ENCODE peak calls at places on chromosomes 16 and 17, in nine cellular contexts. One of them, this sample, is unnamed.

GRCh38 chr17:27547301-27547683 is 83.7 kb upstream of the LGALS9 start:
- DNase-seq in PC-3: no peak
- DNase-seq in HCT116: no peak
- DNase-seq in hepatocyte: no peak
- DNase-seq in GM23338: no peak
- DNase-seq in GM23248: no peak
- DNase-seq in PC-9: no peak
- DNase-seq in Karpas-422: no peak
- DNase-seq in SK-N-SH: no peak
- DNase-seq in this sample: no peak

GRCh38 chr16:86941731-86942468 is 363.6 kb downstream of the FOXL1 start:
- DNase-seq in PC-3: no peak
- DNase-seq in HCT116: no peak
- DNase-seq in hepatocyte: no peak
- DNase-seq in GM23338: no peak
- DNase-seq in GM23248: no peak
- DNase-seq in PC-9: no peak
- DNase-seq in Karpas-422: no peak
- DNase-seq in SK-N-SH: no peak
- DNase-seq in this sample: no peak

GRCh38 chr17:80826955-80827645 is 164.5 kb upstream of the CHMP6 start:
- DNase-seq in PC-3: peak; percentile 96
- DNase-seq in HCT116: no peak
- DNase-seq in hepatocyte: peak; percentile 50
- DNase-seq in GM23338: no peak
- DNase-seq in GM23248: peak; percentile 100
- DNase-seq in PC-9: peak; percentile 70
- DNase-seq in Karpas-422: no peak
- DNase-seq in SK-N-SH: peak; percentile 73
- DNase-seq in this sample: no peak

GRCh38 chr16:19644877-19645276 is 73.2 kb downstream of the KNOP1 start:
- DNase-seq in PC-3: no peak
- DNase-seq in HCT116: no peak
- DNase-seq in hepatocyte: peak; percentile 29
- DNase-seq in GM23338: no peak
- DNase-seq in GM23248: no peak
- DNase-seq in PC-9: no peak
- DNase-seq in Karpas-422: no peak
- DNase-seq in SK-N-SH: peak; percentile 25
- DNase-seq in this sample: no peak

GRCh38 chr17:29591737-29592624 is 951 bp upstream of the ANKRD13B start:
- DNase-seq in PC-3: peak; percentile 80
- DNase-seq in HCT116: peak; percentile 69
- DNase-seq in hepatocyte: peak; percentile 95
- DNase-seq in GM23338: peak; percentile 96
- DNase-seq in GM23248: peak; percentile 84
- DNase-seq in PC-9: peak; percentile 78
- DNase-seq in Karpas-422: peak; percentile 92
- DNase-seq in SK-N-SH: peak; percentile 96
- DNase-seq in this sample: peak; percentile 84

GRCh38 chr17:28078443-28079229 is 36.2 kb downstream of the NLK start:
- DNase-seq in PC-3: no peak
- DNase-seq in HCT116: no peak
- DNase-seq in hepatocyte: no peak
- DNase-seq in GM23338: no peak
- DNase-seq in GM23248: no peak
- DNase-seq in PC-9: no peak
- DNase-seq in Karpas-422: no peak
- DNase-seq in SK-N-SH: no peak
- DNase-seq in this sample: no peak

GRCh38 chr17:41793749-41794602 is 7.5 kb upstream of the JUP start:
- DNase-seq in PC-3: no peak
- DNase-seq in HCT116: no peak
- DNase-seq in hepatocyte: peak; percentile 69
- DNase-seq in GM23338: peak; percentile 93
- DNase-seq in GM23248: peak; percentile 16
- DNase-seq in PC-9: no peak
- DNase-seq in Karpas-422: no peak
- DNase-seq in SK-N-SH: no peak
- DNase-seq in this sample: no peak

GRCh38 chr17:66518677-66519076 is 216.3 kb downstream of the PRKCA start:
- DNase-seq in PC-3: no peak
- DNase-seq in HCT116: no peak
- DNase-seq in hepatocyte: no peak
- DNase-seq in GM23338: peak; percentile 33
- DNase-seq in GM23248: peak; percentile 27
- DNase-seq in PC-9: no peak
- DNase-seq in Karpas-422: no peak
- DNase-seq in SK-N-SH: peak; percentile 49
- DNase-seq in this sample: no peak

GRCh38 chr16:57112403-57113041 is 20.1 kb downstream of the CPNE2 start:
- DNase-seq in PC-3: no peak
- DNase-seq in HCT116: no peak
- DNase-seq in hepatocyte: no peak
- DNase-seq in GM23338: no peak
- DNase-seq in GM23248: no peak
- DNase-seq in PC-9: no peak
- DNase-seq in Karpas-422: no peak
- DNase-seq in SK-N-SH: no peak
- DNase-seq in this sample: no peak

GRCh38 chr17:32813021-32813420 is 63.9 kb downstream of the MYO1D start:
- DNase-seq in PC-3: peak; percentile 34
- DNase-seq in HCT116: no peak
- DNase-seq in hepatocyte: no peak
- DNase-seq in GM23338: no peak
- DNase-seq in GM23248: peak; percentile 89
- DNase-seq in PC-9: no peak
- DNase-seq in Karpas-422: no peak
- DNase-seq in SK-N-SH: no peak
- DNase-seq in this sample: no peak

GRCh38 chr17:38444151-38444550 is 15.9 kb downstream of the ARHGAP23 start:
- DNase-seq in PC-3: peak; percentile 69
- DNase-seq in HCT116: no peak
- DNase-seq in hepatocyte: peak; percentile 88
- DNase-seq in GM23338: peak; percentile 87
- DNase-seq in GM23248: peak; percentile 89
- DNase-seq in PC-9: no peak
- DNase-seq in Karpas-422: peak; percentile 82
- DNase-seq in SK-N-SH: peak; percentile 91
- DNase-seq in this sample: peak; percentile 74

GRCh38 chr17:43464046-43464445 is 19.7 kb upstream of the DHX8 start:
- DNase-seq in PC-3: no peak
- DNase-seq in HCT116: no peak
- DNase-seq in hepatocyte: no peak
- DNase-seq in GM23338: no peak
- DNase-seq in GM23248: no peak
- DNase-seq in PC-9: no peak
- DNase-seq in Karpas-422: no peak
- DNase-seq in SK-N-SH: no peak
- DNase-seq in this sample: no peak

GRCh38 chr17:43468746-43469544 is 14.8 kb upstream of the DHX8 start:
- DNase-seq in PC-3: peak; percentile 91
- DNase-seq in HCT116: peak; percentile 46
- DNase-seq in hepatocyte: peak; percentile 27
- DNase-seq in GM23338: no peak
- DNase-seq in GM23248: peak; percentile 98
- DNase-seq in PC-9: peak; percentile 97
- DNase-seq in Karpas-422: peak; percentile 37
- DNase-seq in SK-N-SH: no peak
- DNase-seq in this sample: no peak

GRCh38 chr17:43465049-43465448 is 18.7 kb upstream of the DHX8 start:
- DNase-seq in PC-3: no peak
- DNase-seq in HCT116: no peak
- DNase-seq in hepatocyte: no peak
- DNase-seq in GM23338: no peak
- DNase-seq in GM23248: no peak
- DNase-seq in PC-9: no peak
- DNase-seq in Karpas-422: no peak
- DNase-seq in SK-N-SH: no peak
- DNase-seq in this sample: no peak

GRCh38 chr17:43471801-43472200 is 12.0 kb upstream of the DHX8 start:
- DNase-seq in PC-3: no peak
- DNase-seq in HCT116: no peak
- DNase-seq in hepatocyte: no peak
- DNase-seq in GM23338: no peak
- DNase-seq in GM23248: no peak
- DNase-seq in PC-9: no peak
- DNase-seq in Karpas-422: peak; percentile 11
- DNase-seq in SK-N-SH: no peak
- DNase-seq in this sample: no peak

DNA sequence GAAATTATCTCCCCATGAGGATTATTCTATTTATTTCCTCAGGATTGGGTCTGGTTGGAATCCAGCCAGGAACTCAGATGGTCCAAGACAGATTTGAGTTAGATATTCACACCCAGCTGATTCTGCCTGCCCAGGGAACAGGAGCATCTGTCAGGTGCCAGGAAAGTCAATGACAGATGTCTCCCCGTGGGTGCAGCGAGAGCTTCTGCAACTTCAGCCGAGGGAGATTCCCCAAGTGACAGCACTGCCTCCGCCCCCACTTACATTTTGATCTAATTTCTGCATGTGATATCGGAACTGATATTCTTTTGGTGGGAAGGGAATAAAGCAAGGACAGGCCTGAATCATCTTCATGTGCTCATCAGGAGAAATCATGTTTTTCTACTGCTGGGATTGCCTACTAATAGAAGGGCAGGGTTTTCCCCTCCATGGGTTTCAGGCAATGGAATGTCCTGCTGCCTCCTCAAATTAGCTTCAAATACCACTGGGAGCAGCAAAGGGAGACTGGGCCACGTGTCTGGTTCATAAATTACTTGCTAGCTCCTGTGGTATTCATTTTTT is 15.7 kb upstream of the DHX8 start:
- DNase-seq in PC-3: no peak
- DNase-seq in HCT116: no peak
- DNase-seq in hepatocyte: no peak
- DNase-seq in GM23338: no peak
- DNase-seq in GM23248: peak; percentile 91
- DNase-seq in PC-9: no peak
- DNase-seq in Karpas-422: peak; percentile 23
- DNase-seq in SK-N-SH: no peak
- DNase-seq in this sample: no peak
- H3K9me2 ChIP-seq in PC-3: no peaks in the 10 kb centered on the region
- H3K9me2 ChIP-seq in HCT116: no peaks in the 10 kb centered on the region
- H3K9me2 ChIP-seq in hepatocyte: no peaks in the 10 kb centered on the region
- H3K9me2 ChIP-seq in GM23338: no peaks in the 10 kb centered on the region
- H3K9me2 ChIP-seq in GM23248: no peaks in the 10 kb centered on the region
- H3K9me2 ChIP-seq in PC-9: no peaks in the 10 kb centered on the region
- H3K9me2 ChIP-seq in Karpas-422: no peaks in the 10 kb centered on the region
- H3K9me2 ChIP-seq in SK-N-SH: no peaks in the 10 kb centered on the region
- H3K9me2 ChIP-seq in this sample: no peaks in the 10 kb centered on the region

GRCh38 chr16:59410451-59410850 is 676.3 kb upstream of the GOT2 start:
- DNase-seq in PC-3: no peak
- DNase-seq in HCT116: no peak
- DNase-seq in hepatocyte: no peak
- DNase-seq in GM23338: no peak
- DNase-seq in GM23248: no peak
- DNase-seq in PC-9: no peak
- DNase-seq in Karpas-422: no peak
- DNase-seq in SK-N-SH: no peak
- DNase-seq in this sample: no peak
- H3K9me2 ChIP-seq in PC-3: no peaks in the 10 kb centered on the region
- H3K9me2 ChIP-seq in HCT116: no peaks in the 10 kb centered on the region
- H3K9me2 ChIP-seq in hepatocyte: no peaks in the 10 kb centered on the region
- H3K9me2 ChIP-seq in GM23338: no peaks in the 10 kb centered on the region
- H3K9me2 ChIP-seq in GM23248: no peaks in the 10 kb centered on the region
- H3K9me2 ChIP-seq in PC-9: no peaks in the 10 kb centered on the region
- H3K9me2 ChIP-seq in Karpas-422: no peaks in the 10 kb centered on the region
- H3K9me2 ChIP-seq in SK-N-SH: no peaks in the 10 kb centered on the region
- H3K9me2 ChIP-seq in this sample: no peaks in the 10 kb centered on the region

GRCh38 chr17:39939588-39940419 is 12.3 kb downstream of the LRRC3C start:
- DNase-seq in PC-3: peak; percentile 24
- DNase-seq in HCT116: no peak
- DNase-seq in hepatocyte: peak; percentile 68
- DNase-seq in GM23338: peak; percentile 34
- DNase-seq in GM23248: peak; percentile 93
- DNase-seq in PC-9: no peak
- DNase-seq in Karpas-422: peak; percentile 80
- DNase-seq in SK-N-SH: peak; percentile 84
- DNase-seq in this sample: peak; percentile 86

GRCh38 chr17:39937462-39937861 is 9.9 kb downstream of the LRRC3C start:
- DNase-seq in PC-3: no peak
- DNase-seq in HCT116: no peak
- DNase-seq in hepatocyte: no peak
- DNase-seq in GM23338: no peak
- DNase-seq in GM23248: no peak
- DNase-seq in PC-9: no peak
- DNase-seq in Karpas-422: no peak
- DNase-seq in SK-N-SH: no peak
- DNase-seq in this sample: no peak

GRCh38 chr17:39935896-39936295 is 8.4 kb downstream of the LRRC3C start:
- DNase-seq in PC-3: peak; percentile 9
- DNase-seq in HCT116: no peak
- DNase-seq in hepatocyte: no peak
- DNase-seq in GM23338: no peak
- DNase-seq in GM23248: peak; percentile 49
- DNase-seq in PC-9: no peak
- DNase-seq in Karpas-422: no peak
- DNase-seq in SK-N-SH: no peak
- DNase-seq in this sample: no peak

GRCh38 chr17:39939031-39939430 is 11.5 kb downstream of the LRRC3C start:
- DNase-seq in PC-3: no peak
- DNase-seq in HCT116: no peak
- DNase-seq in hepatocyte: no peak
- DNase-seq in GM23338: no peak
- DNase-seq in GM23248: peak; percentile 47
- DNase-seq in PC-9: no peak
- DNase-seq in Karpas-422: no peak
- DNase-seq in SK-N-SH: no peak
- DNase-seq in this sample: no peak

GRCh38 chr17:39938140-39938869 is 10.8 kb downstream of the LRRC3C start:
- DNase-seq in PC-3: no peak
- DNase-seq in HCT116: no peak
- DNase-seq in hepatocyte: no peak
- DNase-seq in GM23338: no peak
- DNase-seq in GM23248: no peak
- DNase-seq in PC-9: no peak
- DNase-seq in Karpas-422: no peak
- DNase-seq in SK-N-SH: no peak
- DNase-seq in this sample: no peak
- H3K9me2 ChIP-seq in PC-3: no peaks in the 10 kb centered on the region
- H3K9me2 ChIP-seq in HCT116: no peaks in the 10 kb centered on the region
- H3K9me2 ChIP-seq in hepatocyte: no peaks in the 10 kb centered on the region
- H3K9me2 ChIP-seq in GM23338: no peaks in the 10 kb centered on the region
- H3K9me2 ChIP-seq in GM23248: no peaks in the 10 kb centered on the region
- H3K9me2 ChIP-seq in PC-9: no peaks in the 10 kb centered on the region
- H3K9me2 ChIP-seq in Karpas-422: no peaks in the 10 kb centered on the region
- H3K9me2 ChIP-seq in SK-N-SH: no peaks in the 10 kb centered on the region
- H3K9me2 ChIP-seq in this sample: no peaks in the 10 kb centered on the region

DNA sequence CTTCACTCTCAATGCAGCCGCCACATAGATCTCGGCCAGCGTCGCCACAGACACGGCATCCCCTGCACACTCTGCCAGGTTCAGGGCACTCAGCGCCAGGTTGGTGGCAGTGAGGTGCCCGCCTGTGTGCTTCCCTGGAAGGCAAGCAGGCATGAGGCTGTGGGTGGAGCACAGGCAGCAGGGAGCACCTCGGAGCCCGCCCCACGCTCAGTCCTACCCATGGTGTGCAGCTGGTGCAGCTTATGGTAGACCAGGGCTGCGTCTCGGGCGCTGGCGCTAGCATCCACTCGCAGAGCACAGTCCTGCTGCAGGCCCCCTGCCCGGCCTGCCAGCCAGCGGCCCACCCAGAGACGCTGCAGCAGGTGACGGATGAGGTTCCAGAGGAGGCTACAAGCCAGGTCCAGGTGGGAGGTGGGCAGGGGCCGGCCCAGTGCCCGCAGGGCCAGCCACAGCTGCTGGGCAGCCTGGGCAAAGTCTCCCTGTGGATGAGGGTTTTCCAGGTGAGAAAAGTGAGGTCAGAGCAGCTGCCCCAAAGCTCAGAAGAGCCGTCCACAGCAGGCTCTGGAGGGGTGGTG is 20.5 kb downstream of the SREBF1 start:
- DNase-seq in PC-3: no peak
- DNase-seq in HCT116: no peak
- DNase-seq in hepatocyte: no peak
- DNase-seq in GM23338: no peak
- DNase-seq in GM23248: no peak
- DNase-seq in PC-9: no peak
- DNase-seq in Karpas-422: no peak
- DNase-seq in SK-N-SH: no peak
- DNase-seq in this sample: no peak
- H3K9me2 ChIP-seq in PC-3: no peaks in the 10 kb centered on the region
- H3K9me2 ChIP-seq in HCT116: no peaks in the 10 kb centered on the region
- H3K9me2 ChIP-seq in hepatocyte: no peaks in the 10 kb centered on the region
- H3K9me2 ChIP-seq in GM23338: no peaks in the 10 kb centered on the region
- H3K9me2 ChIP-seq in GM23248: no peaks in the 10 kb centered on the region
- H3K9me2 ChIP-seq in PC-9: no peaks in the 10 kb centered on the region
- H3K9me2 ChIP-seq in Karpas-422: no peaks in the 10 kb centered on the region
- H3K9me2 ChIP-seq in SK-N-SH: no peaks in the 10 kb centered on the region
- H3K9me2 ChIP-seq in this sample: no peaks in the 10 kb centered on the region

This sample was measured in OCI-LY7.